ENCODE peak calls at places on chromosomes 4 and X, in nine cellular contexts. One of them, this sample, is unnamed.

GRCh38 chr4:85741921-85742591 is 267.1 kb downstream of the ARHGAP24 start:
- DNase-seq in retinal pigment epithelial cell: no peak
- DNase-seq in lower lobe of right lung: no peak
- DNase-seq in tibial artery: no peak
- DNase-seq in OCI-LY7: no peak
- DNase-seq in fibroblast of mammary gland: no peak
- DNase-seq in K562: no peak
- DNase-seq in pancreas: peak
- DNase-seq in cardiac fibroblast: no peak
- DNase-seq in this sample: no peak

GRCh38 chr4:11625206-11625605 is 196.5 kb upstream of the HS3ST1 start:
- DNase-seq in retinal pigment epithelial cell: no peak
- DNase-seq in lower lobe of right lung: no peak
- DNase-seq in tibial artery: no peak
- DNase-seq in OCI-LY7: no peak
- DNase-seq in fibroblast of mammary gland: no peak
- DNase-seq in K562: no peak
- DNase-seq in pancreas: no peak
- DNase-seq in cardiac fibroblast: no peak
- DNase-seq in this sample: peak

GRCh38 chrX:129980043-129980442 is 2.4 kb upstream of the BCORL1 start:
- DNase-seq in retinal pigment epithelial cell: no peak
- DNase-seq in lower lobe of right lung: peak
- DNase-seq in tibial artery: peak
- DNase-seq in OCI-LY7: no peak
- DNase-seq in fibroblast of mammary gland: no peak
- DNase-seq in K562: no peak
- DNase-seq in pancreas: peak
- DNase-seq in cardiac fibroblast: no peak
- DNase-seq in this sample: no peak

GRCh38 chr4:156475322-156475721 is 496.3 kb downstream of the PDGFC start:
- DNase-seq in retinal pigment epithelial cell: peak
- DNase-seq in lower lobe of right lung: no peak
- DNase-seq in tibial artery: no peak
- DNase-seq in OCI-LY7: no peak
- DNase-seq in fibroblast of mammary gland: peak
- DNase-seq in K562: no peak
- DNase-seq in pancreas: no peak
- DNase-seq in cardiac fibroblast: peak
- DNase-seq in this sample: peak

GRCh38 chr4:117447925-117448324 is 362.5 kb upstream of the TRAM1L1 start:
- DNase-seq in retinal pigment epithelial cell: no peak
- DNase-seq in lower lobe of right lung: no peak
- DNase-seq in tibial artery: no peak
- DNase-seq in OCI-LY7: peak
- DNase-seq in fibroblast of mammary gland: no peak
- DNase-seq in K562: no peak
- DNase-seq in pancreas: no peak
- DNase-seq in cardiac fibroblast: no peak
- DNase-seq in this sample: no peak

GRCh38 chr4:150098214-150098613 is 20.0 kb downstream of the DCLK2 start:
- DNase-seq in retinal pigment epithelial cell: no peak
- DNase-seq in lower lobe of right lung: no peak
- DNase-seq in tibial artery: no peak
- DNase-seq in OCI-LY7: no peak
- DNase-seq in fibroblast of mammary gland: peak
- DNase-seq in K562: no peak
- DNase-seq in pancreas: no peak
- DNase-seq in cardiac fibroblast: peak
- DNase-seq in this sample: no peak

GRCh38 chr4:68498413-68499007 is 51.2 kb downstream of the TMPRSS11E start:
- DNase-seq in retinal pigment epithelial cell: peak
- DNase-seq in lower lobe of right lung: no peak
- DNase-seq in tibial artery: no peak
- DNase-seq in OCI-LY7: peak
- DNase-seq in fibroblast of mammary gland: peak
- DNase-seq in K562: peak
- DNase-seq in pancreas: peak
- DNase-seq in cardiac fibroblast: peak
- DNase-seq in this sample: peak

GRCh38 chrX:109186939-109187338 is 294.9 kb downstream of the GUCY2F start:
- DNase-seq in retinal pigment epithelial cell: no peak
- DNase-seq in lower lobe of right lung: no peak
- DNase-seq in tibial artery: no peak
- DNase-seq in OCI-LY7: no peak
- DNase-seq in fibroblast of mammary gland: no peak
- DNase-seq in K562: no peak
- DNase-seq in pancreas: no peak
- DNase-seq in cardiac fibroblast: no peak
- DNase-seq in this sample: no peak

GRCh38 chr4:72136429-72136828 is 104.6 kb downstream of the NPFFR2 start:
- DNase-seq in retinal pigment epithelial cell: peak
- DNase-seq in lower lobe of right lung: no peak
- DNase-seq in tibial artery: no peak
- DNase-seq in OCI-LY7: no peak
- DNase-seq in fibroblast of mammary gland: no peak
- DNase-seq in K562: no peak
- DNase-seq in pancreas: no peak
- DNase-seq in cardiac fibroblast: no peak
- DNase-seq in this sample: peak

GRCh38 chrX:38206542-38206941 is 14.1 kb downstream of the SRPX start:
- DNase-seq in retinal pigment epithelial cell: no peak
- DNase-seq in lower lobe of right lung: no peak
- DNase-seq in tibial artery: no peak
- DNase-seq in OCI-LY7: no peak
- DNase-seq in fibroblast of mammary gland: peak
- DNase-seq in K562: no peak
- DNase-seq in pancreas: no peak
- DNase-seq in cardiac fibroblast: no peak
- DNase-seq in this sample: no peak

GRCh38 chr4:46386570-46386969 is 3.4 kb downstream of the GABRA2 start:
- DNase-seq in retinal pigment epithelial cell: no peak
- DNase-seq in lower lobe of right lung: no peak
- DNase-seq in tibial artery: no peak
- DNase-seq in OCI-LY7: no peak
- DNase-seq in fibroblast of mammary gland: peak
- DNase-seq in K562: no peak
- DNase-seq in pancreas: no peak
- DNase-seq in cardiac fibroblast: no peak
- DNase-seq in this sample: no peak

GRCh38 chr4:101649790-101650450 is 140.6 kb upstream of the BANK1 start:
- DNase-seq in retinal pigment epithelial cell: no peak
- DNase-seq in lower lobe of right lung: no peak
- DNase-seq in tibial artery: no peak
- DNase-seq in OCI-LY7: no peak
- DNase-seq in fibroblast of mammary gland: no peak
- DNase-seq in K562: no peak
- DNase-seq in pancreas: no peak
- DNase-seq in cardiac fibroblast: peak
- DNase-seq in this sample: no peak

GRCh38 chrX:40628506-40628905 is 5.3 kb downstream of the MPC1L start:
- DNase-seq in retinal pigment epithelial cell: no peak
- DNase-seq in lower lobe of right lung: no peak
- DNase-seq in tibial artery: no peak
- DNase-seq in OCI-LY7: no peak
- DNase-seq in fibroblast of mammary gland: no peak
- DNase-seq in K562: no peak
- DNase-seq in pancreas: no peak
- DNase-seq in cardiac fibroblast: peak
- DNase-seq in this sample: no peak

GRCh38 chr4:175614880-175615279 is 197.2 kb downstream of the GPM6A start:
- DNase-seq in retinal pigment epithelial cell: no peak
- DNase-seq in lower lobe of right lung: no peak
- DNase-seq in tibial artery: no peak
- DNase-seq in OCI-LY7: no peak
- DNase-seq in fibroblast of mammary gland: no peak
- DNase-seq in K562: no peak
- DNase-seq in pancreas: peak
- DNase-seq in cardiac fibroblast: no peak
- DNase-seq in this sample: no peak

GRCh38 chr4:41009411-41009810 is 204.9 kb downstream of the APBB2 start:
- DNase-seq in retinal pigment epithelial cell: no peak
- DNase-seq in lower lobe of right lung: no peak
- DNase-seq in tibial artery: no peak
- DNase-seq in OCI-LY7: no peak
- DNase-seq in fibroblast of mammary gland: peak
- DNase-seq in K562: no peak
- DNase-seq in pancreas: no peak
- DNase-seq in cardiac fibroblast: peak
- DNase-seq in this sample: no peak

GRCh38 chr4:102610476-102610875 is 109.3 kb downstream of the NFKB1 start:
- DNase-seq in retinal pigment epithelial cell: no peak
- DNase-seq in lower lobe of right lung: no peak
- DNase-seq in tibial artery: no peak
- DNase-seq in OCI-LY7: no peak
- DNase-seq in fibroblast of mammary gland: no peak
- DNase-seq in K562: no peak
- DNase-seq in pancreas: no peak
- DNase-seq in cardiac fibroblast: no peak
- DNase-seq in this sample: no peak

GRCh38 chrX:54439967-54440871 is at the start of gene TSR2:
- DNase-seq in retinal pigment epithelial cell: peak
- DNase-seq in lower lobe of right lung: peak
- DNase-seq in tibial artery: peak
- DNase-seq in OCI-LY7: peak
- DNase-seq in fibroblast of mammary gland: peak
- DNase-seq in K562: peak
- DNase-seq in pancreas: peak
- DNase-seq in cardiac fibroblast: peak
- DNase-seq in this sample: peak
- TF ChIP-seq CTCF in retinal pigment epithelial cell: peak
- TF ChIP-seq CTCF in lower lobe of right lung: no peak
- TF ChIP-seq CTCF in tibial artery: no peak
- TF ChIP-seq CTCF in OCI-LY7: peak
- TF ChIP-seq CTCF in fibroblast of mammary gland: peak
- TF ChIP-seq CTCF in K562: no peak
- TF ChIP-seq CTCF in pancreas: no peak
- TF ChIP-seq CTCF in cardiac fibroblast: no peak
- TF ChIP-seq CTCF in this sample: peak

GRCh38 chr4:184282895-184283654 is 65.4 kb upstream of the ENPP6 start:
- DNase-seq in retinal pigment epithelial cell: no peak
- DNase-seq in lower lobe of right lung: no peak
- DNase-seq in tibial artery: no peak
- DNase-seq in OCI-LY7: peak
- DNase-seq in fibroblast of mammary gland: no peak
- DNase-seq in K562: no peak
- DNase-seq in pancreas: no peak
- DNase-seq in cardiac fibroblast: no peak
- DNase-seq in this sample: no peak

GRCh38 chr4:184280591-184281071 is 63.0 kb upstream of the ENPP6 start:
- DNase-seq in retinal pigment epithelial cell: no peak
- DNase-seq in lower lobe of right lung: no peak
- DNase-seq in tibial artery: no peak
- DNase-seq in OCI-LY7: peak
- DNase-seq in fibroblast of mammary gland: no peak
- DNase-seq in K562: peak
- DNase-seq in pancreas: no peak
- DNase-seq in cardiac fibroblast: no peak
- DNase-seq in this sample: no peak

GRCh38 chr4:184280104-184280503 is 62.4 kb upstream of the ENPP6 start:
- DNase-seq in retinal pigment epithelial cell: no peak
- DNase-seq in lower lobe of right lung: no peak
- DNase-seq in tibial artery: no peak
- DNase-seq in OCI-LY7: no peak
- DNase-seq in fibroblast of mammary gland: no peak
- DNase-seq in K562: no peak
- DNase-seq in pancreas: no peak
- DNase-seq in cardiac fibroblast: no peak
- DNase-seq in this sample: no peak

GRCh38 chr4:184282251-184282713 is 64.6 kb upstream of the ENPP6 start:
- DNase-seq in retinal pigment epithelial cell: no peak
- DNase-seq in lower lobe of right lung: peak
- DNase-seq in tibial artery: no peak
- DNase-seq in OCI-LY7: peak
- DNase-seq in fibroblast of mammary gland: no peak
- DNase-seq in K562: no peak
- DNase-seq in pancreas: no peak
- DNase-seq in cardiac fibroblast: no peak
- DNase-seq in this sample: no peak

GRCh38 chr4:184281231-184282139 is 63.8 kb upstream of the ENPP6 start:
- DNase-seq in retinal pigment epithelial cell: no peak
- DNase-seq in lower lobe of right lung: no peak
- DNase-seq in tibial artery: no peak
- DNase-seq in OCI-LY7: peak
- DNase-seq in fibroblast of mammary gland: no peak
- DNase-seq in K562: no peak
- DNase-seq in pancreas: no peak
- DNase-seq in cardiac fibroblast: no peak
- DNase-seq in this sample: no peak
- H3K4me3 ChIP-seq in retinal pigment epithelial cell: no peak
- H3K4me3 ChIP-seq in lower lobe of right lung: no peak
- H3K4me3 ChIP-seq in tibial artery: no peak
- H3K4me3 ChIP-seq in OCI-LY7: peak
- H3K4me3 ChIP-seq in fibroblast of mammary gland: no peak
- H3K4me3 ChIP-seq in K562: no peak
- H3K4me3 ChIP-seq in pancreas: no peak
- H3K4me3 ChIP-seq in cardiac fibroblast: no peak
- H3K4me3 ChIP-seq in this sample: no peak

DNA sequence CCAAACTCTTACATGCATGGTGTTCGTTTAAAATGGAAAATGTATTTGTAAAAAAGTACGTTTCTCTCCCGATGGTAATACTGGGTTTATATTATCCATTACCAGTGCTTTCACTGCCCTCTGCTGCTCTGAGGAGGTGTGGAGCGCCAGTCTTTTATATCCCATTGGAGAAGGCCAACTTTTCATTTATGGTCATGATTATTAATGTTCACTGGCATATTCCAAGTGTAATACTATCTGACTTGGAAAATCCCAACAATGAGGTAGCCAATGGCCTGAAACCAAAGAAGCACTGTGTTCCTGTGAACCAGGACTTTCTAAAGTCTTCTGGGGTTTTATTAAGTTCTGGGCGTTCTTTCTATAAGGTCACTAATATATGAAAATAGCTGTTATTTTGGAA is 80.7 kb downstream of the SYNPO2 start:
- DNase-seq in retinal pigment epithelial cell: no peak
- DNase-seq in lower lobe of right lung: no peak
- DNase-seq in tibial artery: peak
- DNase-seq in OCI-LY7: peak
- DNase-seq in fibroblast of mammary gland: peak
- DNase-seq in K562: no peak
- DNase-seq in pancreas: peak
- DNase-seq in cardiac fibroblast: peak
- DNase-seq in this sample: no peak
- TF ChIP-seq CTCF in retinal pigment epithelial cell: peak
- TF ChIP-seq CTCF in lower lobe of right lung: peak
- TF ChIP-seq CTCF in tibial artery: peak
- TF ChIP-seq CTCF in OCI-LY7: peak
- TF ChIP-seq CTCF in fibroblast of mammary gland: peak
- TF ChIP-seq CTCF in K562: peak
- TF ChIP-seq CTCF in pancreas: peak
- TF ChIP-seq CTCF in cardiac fibroblast: peak
- TF ChIP-seq CTCF in this sample: peak

DNA sequence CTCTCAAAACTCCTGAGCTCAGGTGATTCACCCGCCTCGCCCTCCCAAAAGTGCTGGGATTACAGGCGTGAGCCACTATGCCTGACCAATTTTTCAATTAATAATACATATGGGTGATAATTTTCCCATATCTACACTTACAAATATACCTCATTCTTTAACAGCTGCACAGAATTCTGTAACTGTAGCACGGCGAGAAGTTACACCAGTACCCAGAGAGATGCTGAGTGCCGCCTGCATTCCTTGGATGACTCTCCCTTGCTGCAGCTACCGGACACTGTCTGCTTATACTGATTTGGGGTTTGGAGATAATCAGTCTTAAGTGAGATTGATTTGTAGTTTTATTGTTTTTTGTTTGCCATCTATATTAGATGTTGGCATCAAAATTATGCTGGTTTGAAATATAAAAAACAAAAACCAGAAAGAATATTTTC is 5.8 kb downstream of the TIFA start:
- DNase-seq in retinal pigment epithelial cell: no peak
- DNase-seq in lower lobe of right lung: no peak
- DNase-seq in tibial artery: no peak
- DNase-seq in OCI-LY7: no peak
- DNase-seq in fibroblast of mammary gland: no peak
- DNase-seq in K562: no peak
- DNase-seq in pancreas: no peak
- DNase-seq in cardiac fibroblast: no peak
- DNase-seq in this sample: no peak
- H3K4me3 ChIP-seq in retinal pigment epithelial cell: no peak
- H3K4me3 ChIP-seq in lower lobe of right lung: peak
- H3K4me3 ChIP-seq in tibial artery: no peak
- H3K4me3 ChIP-seq in OCI-LY7: peak
- H3K4me3 ChIP-seq in fibroblast of mammary gland: no peak
- H3K4me3 ChIP-seq in K562: no peak
- H3K4me3 ChIP-seq in pancreas: no peak
- H3K4me3 ChIP-seq in cardiac fibroblast: no peak
- H3K4me3 ChIP-seq in this sample: no peak